ENCODE peak calls at places on chromosomes 11 and 22, in five cellular contexts. One of them, this sample, is unnamed.

GRCh38 chr11:99098751-99099150 is 78.0 kb downstream of the CNTN5 start:
- DNase-seq in IMR-90: no peak
- DNase-seq in right lobe of liver: no peak
- DNase-seq in Peyer's patch: no peak
- DNase-seq in AG04449: no peak
- DNase-seq in this sample: no peak

GRCh38 chr22:46171940-46172339 is 21.6 kb downstream of the PPARA start:
- DNase-seq in IMR-90: peak; percentile 74
- DNase-seq in right lobe of liver: no peak
- DNase-seq in Peyer's patch: peak; percentile 55
- DNase-seq in AG04449: peak; percentile 24
- DNase-seq in this sample: no peak

GRCh38 chr11:9073826-9074225 is 17.6 kb downstream of the SCUBE2 start:
- DNase-seq in IMR-90: no peak
- DNase-seq in right lobe of liver: no peak
- DNase-seq in Peyer's patch: no peak
- DNase-seq in AG04449: no peak
- DNase-seq in this sample: no peak

GRCh38 chr11:9214765-9215164 is 50.4 kb downstream of the DENND5A start:
- DNase-seq in IMR-90: peak; percentile 66
- DNase-seq in right lobe of liver: no peak
- DNase-seq in Peyer's patch: no peak
- DNase-seq in AG04449: no peak
- DNase-seq in this sample: peak; percentile 33

GRCh38 chr11:72395993-72396392 is 38.3 kb downstream of the CLPB start:
- DNase-seq in IMR-90: no peak
- DNase-seq in right lobe of liver: no peak
- DNase-seq in Peyer's patch: no peak
- DNase-seq in AG04449: no peak
- DNase-seq in this sample: no peak

GRCh38 chr11:60767388-60767811 is 10.7 kb downstream of the MS4A15 start:
- DNase-seq in IMR-90: no peak
- DNase-seq in right lobe of liver: no peak
- DNase-seq in Peyer's patch: no peak
- DNase-seq in AG04449: no peak
- DNase-seq in this sample: no peak

GRCh38 chr11:82895437-82896091 is 4.7 kb downstream of the PRCP start:
- DNase-seq in IMR-90: no peak
- DNase-seq in right lobe of liver: no peak
- DNase-seq in Peyer's patch: peak; percentile 53
- DNase-seq in AG04449: no peak
- DNase-seq in this sample: no peak

GRCh38 chr11:45843158-45843924 is 3.9 kb upstream of the CRY2 start:
- DNase-seq in IMR-90: peak; percentile 83
- DNase-seq in right lobe of liver: peak; percentile 87
- DNase-seq in Peyer's patch: peak; percentile 96
- DNase-seq in AG04449: no peak
- DNase-seq in this sample: no peak

GRCh38 chr11:93123351-93123898 is 74.4 kb downstream of the SLC36A4 start:
- DNase-seq in IMR-90: peak; percentile 54
- DNase-seq in right lobe of liver: no peak
- DNase-seq in Peyer's patch: peak; percentile 76
- DNase-seq in AG04449: no peak
- DNase-seq in this sample: peak; percentile 27

GRCh38 chr22:37538590-37539357 is 19.6 kb upstream of the CARD10 start:
- DNase-seq in IMR-90: peak; percentile 92
- DNase-seq in right lobe of liver: peak; percentile 94
- DNase-seq in Peyer's patch: peak; percentile 96
- DNase-seq in AG04449: peak; percentile 47
- DNase-seq in this sample: peak; percentile 76

GRCh38 chr11:1399386-1400167 is 9.8 kb downstream of the BRSK2 start:
- DNase-seq in IMR-90: no peak
- DNase-seq in right lobe of liver: no peak
- DNase-seq in Peyer's patch: no peak
- DNase-seq in AG04449: no peak
- DNase-seq in this sample: no peak

GRCh38 chr11:14826580-14826979 is 65.5 kb downstream of the CYP2R1 start:
- DNase-seq in IMR-90: no peak
- DNase-seq in right lobe of liver: no peak
- DNase-seq in Peyer's patch: no peak
- DNase-seq in AG04449: no peak
- DNase-seq in this sample: no peak

GRCh38 chr11:83119216-83119615 is 37.7 kb upstream of the PCF11 start:
- DNase-seq in IMR-90: peak; percentile 11
- DNase-seq in right lobe of liver: no peak
- DNase-seq in Peyer's patch: no peak
- DNase-seq in AG04449: no peak
- DNase-seq in this sample: no peak

GRCh38 chr11:124656759-124657627 is 16.5 kb downstream of the SIAE start:
- DNase-seq in IMR-90: peak; percentile 66
- DNase-seq in right lobe of liver: no peak
- DNase-seq in Peyer's patch: no peak
- DNase-seq in AG04449: no peak
- DNase-seq in this sample: no peak

GRCh38 chr11:78140392-78141077 is 1.1 kb upstream of the ALG8 start:
- DNase-seq in IMR-90: no peak
- DNase-seq in right lobe of liver: no peak
- DNase-seq in Peyer's patch: no peak
- DNase-seq in AG04449: no peak
- DNase-seq in this sample: no peak

GRCh38 chr22:25419247-25420113 is 145.0 kb upstream of the GRK3 start:
- DNase-seq in IMR-90: peak; percentile 47
- DNase-seq in right lobe of liver: no peak
- DNase-seq in Peyer's patch: peak; percentile 66
- DNase-seq in AG04449: no peak
- DNase-seq in this sample: no peak

GRCh38 chr11:64611961-64612646 is 21.1 kb downstream of the SLC22A12 start:
- DNase-seq in IMR-90: no peak
- DNase-seq in right lobe of liver: no peak
- DNase-seq in Peyer's patch: no peak
- DNase-seq in AG04449: no peak
- DNase-seq in this sample: no peak

GRCh38 chr11:122019908-122020694 is 95.9 kb downstream of the BLID start:
- DNase-seq in IMR-90: no peak
- DNase-seq in right lobe of liver: no peak
- DNase-seq in Peyer's patch: no peak
- DNase-seq in AG04449: no peak
- DNase-seq in this sample: no peak

GRCh38 chr11:122024278-122024677 is 91.7 kb downstream of the BLID start:
- DNase-seq in IMR-90: no peak
- DNase-seq in right lobe of liver: no peak
- DNase-seq in Peyer's patch: no peak
- DNase-seq in AG04449: no peak
- DNase-seq in this sample: no peak

GRCh38 chr11:122023614-122024250 is 92.3 kb downstream of the BLID start:
- DNase-seq in IMR-90: no peak
- DNase-seq in right lobe of liver: no peak
- DNase-seq in Peyer's patch: no peak
- DNase-seq in AG04449: no peak
- DNase-seq in this sample: no peak

GRCh38 chr11:122022646-122023045 is 93.4 kb downstream of the BLID start:
- DNase-seq in IMR-90: no peak
- DNase-seq in right lobe of liver: no peak
- DNase-seq in Peyer's patch: no peak
- DNase-seq in AG04449: no peak
- DNase-seq in this sample: no peak

DNA sequence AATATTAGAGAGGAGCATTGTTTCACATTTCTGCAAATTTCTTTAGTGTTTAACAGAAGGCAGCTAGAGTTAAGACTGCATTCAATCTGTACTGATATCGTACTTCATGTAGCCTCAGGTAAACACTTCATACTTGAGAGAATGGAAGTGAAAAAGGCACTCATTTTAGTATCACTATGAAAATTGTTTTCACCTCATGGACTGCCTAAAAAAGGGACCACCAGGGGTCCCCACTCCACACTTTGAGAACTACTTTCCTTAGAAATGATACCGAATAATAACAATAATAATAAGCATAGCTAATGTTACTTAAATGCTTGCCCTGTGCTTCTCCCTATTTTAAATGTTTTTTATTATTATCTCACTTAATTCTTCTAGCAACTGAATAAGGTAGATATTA is 95.1 kb downstream of the BLID start:
- DNase-seq in IMR-90: peak; percentile 33
- DNase-seq in right lobe of liver: no peak
- DNase-seq in Peyer's patch: no peak
- DNase-seq in AG04449: no peak
- DNase-seq in this sample: no peak
- TF ChIP-seq CTCF in IMR-90: peak; percentile 57
- TF ChIP-seq CTCF in right lobe of liver: no peak
- TF ChIP-seq CTCF in Peyer's patch: no peak
- TF ChIP-seq CTCF in AG04449: peak; percentile 28
- TF ChIP-seq CTCF in this sample: peak; percentile 57

GRCh38 chr11:35085766-35086165 is 53.2 kb upstream of the CD44 start:
- DNase-seq in IMR-90: no peak
- DNase-seq in right lobe of liver: no peak
- DNase-seq in Peyer's patch: no peak
- DNase-seq in AG04449: no peak
- DNase-seq in this sample: no peak

GRCh38 chr11:35084817-35085424 is 54.0 kb upstream of the CD44 start:
- DNase-seq in IMR-90: no peak
- DNase-seq in right lobe of liver: no peak
- DNase-seq in Peyer's patch: no peak
- DNase-seq in AG04449: no peak
- DNase-seq in this sample: no peak

GRCh38 chr11:35079581-35079980 is 59.4 kb upstream of the CD44 start:
- DNase-seq in IMR-90: no peak
- DNase-seq in right lobe of liver: no peak
- DNase-seq in Peyer's patch: no peak
- DNase-seq in AG04449: no peak
- DNase-seq in this sample: no peak

GRCh38 chr11:35083181-35084061 is 55.5 kb upstream of the CD44 start:
- DNase-seq in IMR-90: peak; percentile 98
- DNase-seq in right lobe of liver: peak; percentile 29
- DNase-seq in Peyer's patch: peak; percentile 83
- DNase-seq in AG04449: peak; percentile 99
- DNase-seq in this sample: peak; percentile 53

GRCh38 chr11:35082322-35083180 is 56.4 kb upstream of the CD44 start:
- DNase-seq in IMR-90: peak; percentile 83
- DNase-seq in right lobe of liver: peak; percentile 49
- DNase-seq in Peyer's patch: peak; percentile 91
- DNase-seq in AG04449: no peak
- DNase-seq in this sample: no peak
- H3K4me3 ChIP-seq in IMR-90: no peak overlapping the region
- H3K4me3 ChIP-seq in right lobe of liver: no peak overlapping the region
- H3K4me3 ChIP-seq in Peyer's patch: no peak overlapping the region
- H3K4me3 ChIP-seq in AG04449: no peak overlapping the region
- H3K4me3 ChIP-seq in this sample: no peak overlapping the region

DNA sequence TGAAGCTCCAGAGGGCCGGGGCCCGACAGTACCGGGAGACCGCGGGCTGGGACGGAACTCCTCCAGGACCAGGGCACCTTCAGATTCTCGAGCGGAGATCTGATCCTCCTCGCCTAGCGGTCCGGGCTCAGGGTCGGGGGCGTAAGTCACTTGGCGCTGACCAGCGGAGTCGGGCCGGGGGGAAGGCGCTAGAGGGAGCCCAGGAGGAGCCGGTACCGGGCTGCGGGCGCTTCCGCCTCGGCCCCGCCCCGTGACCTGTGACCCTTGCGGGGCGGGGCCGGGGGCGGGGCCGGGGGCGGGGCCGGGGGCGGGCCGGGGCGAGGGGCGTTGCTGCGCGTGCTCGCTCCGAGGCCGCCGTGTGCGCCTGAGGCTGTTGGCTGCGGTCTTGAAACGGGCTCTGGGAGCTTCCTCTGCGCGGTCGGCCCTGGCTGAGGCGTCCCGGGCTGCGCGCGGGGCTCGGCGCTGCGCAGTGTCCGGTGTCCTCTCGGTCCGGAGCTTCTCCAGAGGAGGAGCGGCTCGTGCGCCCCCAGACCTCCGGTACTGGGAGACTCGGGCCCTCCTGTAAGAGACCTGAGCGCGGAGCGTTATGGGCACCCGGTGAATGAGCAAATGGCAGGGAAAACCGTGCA is at the start of gene ARSA:
- DNase-seq in IMR-90: peak; percentile 81
- DNase-seq in right lobe of liver: peak; percentile 91
- DNase-seq in Peyer's patch: peak; percentile 92
- DNase-seq in AG04449: peak; percentile 10
- DNase-seq in this sample: no peak
- TF ChIP-seq CTCF in IMR-90: peak; percentile 43
- TF ChIP-seq CTCF in right lobe of liver: no peak
- TF ChIP-seq CTCF in Peyer's patch: no peak
- TF ChIP-seq CTCF in AG04449: peak; percentile 65
- TF ChIP-seq CTCF in this sample: peak; percentile 34

GRCh38 chr11:76073716-76074115 is 132.6 kb downstream of the WNT11 start:
- DNase-seq in IMR-90: peak; percentile 66
- DNase-seq in right lobe of liver: no peak
- DNase-seq in Peyer's patch: no peak
- DNase-seq in AG04449: no peak
- DNase-seq in this sample: no peak
- H3K4me3 ChIP-seq in IMR-90: no peak overlapping the region
- H3K4me3 ChIP-seq in right lobe of liver: no peak overlapping the region
- H3K4me3 ChIP-seq in Peyer's patch: no peak overlapping the region
- H3K4me3 ChIP-seq in AG04449: no peak overlapping the region
- H3K4me3 ChIP-seq in this sample: no peak overlapping the region

DNA sequence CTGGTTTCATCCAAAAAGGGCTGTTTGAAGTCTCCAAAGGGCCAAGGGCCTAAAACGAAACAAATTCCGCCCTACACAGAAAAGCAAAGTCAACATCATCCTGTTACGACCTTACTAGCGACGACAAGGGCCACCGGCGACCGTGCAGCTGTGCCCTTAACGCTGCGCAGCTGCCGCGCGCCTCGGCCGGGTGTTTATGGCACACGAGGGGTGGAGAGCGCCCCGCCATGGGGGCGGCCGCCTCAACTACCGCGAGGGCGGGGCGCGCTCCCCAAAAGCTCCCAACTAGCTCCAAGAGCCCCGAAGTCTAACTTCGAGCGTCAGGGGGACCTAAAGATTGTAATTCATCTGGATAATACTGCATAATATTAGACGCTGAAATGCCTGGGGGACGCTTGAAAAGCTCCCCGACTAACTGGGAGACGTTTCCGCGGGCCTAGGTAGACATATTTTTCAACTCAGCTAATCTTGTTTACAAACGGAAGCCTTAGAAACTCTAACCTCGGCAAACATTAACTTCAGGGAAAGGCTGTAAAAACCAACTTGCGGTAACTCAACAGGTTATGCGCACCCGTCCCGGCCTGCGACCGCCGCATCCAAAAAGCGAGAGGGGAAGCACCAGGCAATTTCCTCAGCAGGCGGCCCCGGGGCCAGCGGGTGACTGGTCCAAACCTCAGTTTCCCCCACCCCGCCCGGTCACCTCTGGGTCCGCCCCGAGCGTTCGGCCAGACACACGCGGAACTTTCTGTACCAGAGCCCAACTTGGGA is 688 bp downstream of the TMEM123 start:
- DNase-seq in IMR-90: peak; percentile 28
- DNase-seq in right lobe of liver: peak; percentile 78
- DNase-seq in Peyer's patch: peak; percentile 91
- DNase-seq in AG04449: no peak
- DNase-seq in this sample: no peak
- TF ChIP-seq CTCF in IMR-90: peak; percentile 17
- TF ChIP-seq CTCF in right lobe of liver: no peak
- TF ChIP-seq CTCF in Peyer's patch: no peak
- TF ChIP-seq CTCF in AG04449: no peak
- TF ChIP-seq CTCF in this sample: peak; percentile 17

GRCh38 chr11:63609971-63610580 is 4.2 kb downstream of the PLAAT3 start:
- DNase-seq in IMR-90: no peak
- DNase-seq in right lobe of liver: no peak
- DNase-seq in Peyer's patch: no peak
- DNase-seq in AG04449: no peak
- DNase-seq in this sample: no peak
- H3K4me3 ChIP-seq in IMR-90: no peak overlapping the region
- H3K4me3 ChIP-seq in right lobe of liver: no peak overlapping the region
- H3K4me3 ChIP-seq in Peyer's patch: no peak overlapping the region
- H3K4me3 ChIP-seq in AG04449: no peak overlapping the region
- H3K4me3 ChIP-seq in this sample: no peak overlapping the region

GRCh38 chr11:74311352-74311926 is at the start of gene P4HA3:
- DNase-seq in IMR-90: peak; percentile 28
- DNase-seq in right lobe of liver: peak; percentile 79
- DNase-seq in Peyer's patch: peak; percentile 70
- DNase-seq in AG04449: no peak
- DNase-seq in this sample: no peak
- TF ChIP-seq CTCF in IMR-90: peak; percentile 23
- TF ChIP-seq CTCF in right lobe of liver: no peak
- TF ChIP-seq CTCF in Peyer's patch: no peak
- TF ChIP-seq CTCF in AG04449: no peak
- TF ChIP-seq CTCF in this sample: no peak